ENCODE peak calls at places on chromosomes 4 and X, in six cellular contexts. R is NCI-H1048; H is stimulated activated CD4-positive, alpha-beta T cell treated with anti-CD3 and anti-CD28 coated beads, Interleukin-2, amount 100 ng/mL, for 48 hours; Q is activated CD4-positive, alpha-beta T cell treated with anti-CD3 and anti-CD28 coated beads for 1 hour; E is naive thymus-derived CD4-positive, alpha-beta T cell; N is Calu3. L is an unnamed sample.

GRCh38 chr4:111633663-111634266 is 511.5 kb upstream of the FAM241A start:
- DNase-seq in R (no peak), E (no peak), Q (no peak), N (no peak), H (no peak), L (no peak)

GRCh38 chr4:82372874-82373815 is 646 bp downstream of the HNRNPD start:
- DNase-seq in E (peak; percentile 43), H (peak; percentile 63), N (peak; percentile 85), R (peak; percentile 77), Q (peak; percentile 37), L (peak; percentile 47)

GRCh38 chrX:47483310-47484268 is 567 bp upstream of the ZNF41 start:
- DNase-seq in E (peak; percentile 0), R (no peak), N (peak; percentile 11), Q (no peak), H (no peak), L (no peak)

GRCh38 chr4:37682701-37683401 is 3.3 kb downstream of the RELL1 start:
- DNase-seq in E (no peak), Q (no peak), H (no peak), N (no peak), R (no peak), L (peak; percentile 69)

GRCh38 chr4:20391224-20391623 is 139.5 kb downstream of the SLIT2 start:
- DNase-seq in H (no peak), E (no peak), Q (no peak), R (no peak), N (no peak), L (no peak)

GRCh38 chr4:48331577-48332340 is 9.6 kb upstream of the SLAIN2 start:
- DNase-seq in Q (no peak), E (no peak), H (no peak), N (no peak), R (no peak), L (no peak)

GRCh38 chr4:181959121-181959520 is 284.1 kb upstream of the TENM3 start:
- DNase-seq in E (no peak), Q (no peak), R (no peak), H (no peak), N (no peak), L (no peak)

GRCh38 chrX:134718329-134719317 is 60.4 kb upstream of the PLAC1 start:
- DNase-seq in H (no peak), R (no peak), E (peak; percentile 2), N (peak; percentile 34), Q (no peak), L (no peak)

GRCh38 chr4:176789955-176790354 is 2.8 kb downstream of the VEGFC start:
- DNase-seq in E (no peak), R (peak; percentile 5), Q (no peak), N (no peak), H (no peak), L (no peak)

GRCh38 chr4:110085131-110085530 is 113.3 kb downstream of the ELOVL6 start:
- DNase-seq in H (no peak), N (peak; percentile 71), E (peak; percentile 30), R (no peak), Q (no peak), L (no peak)

GRCh38 chr4:133152330-133152791 is 3.3 kb downstream of the PCDH10 start:
- DNase-seq in E (no peak), N (no peak), R (no peak), H (no peak), Q (no peak), L (no peak)

GRCh38 chr4:4384837-4385236 is 2.1 kb upstream of the NSG1 start:
- DNase-seq in R (no peak), H (no peak), Q (no peak), E (no peak), N (no peak), L (no peak)

GRCh38 chr4:17726911-17727310 is 54.5 kb downstream of the FAM184B start:
- DNase-seq in Q (no peak), N (no peak), E (no peak), H (no peak), R (no peak), L (no peak)

GRCh38 chr4:118280501-118281218 is 72.1 kb downstream of the PRSS12 start:
- DNase-seq in Q (no peak), H (no peak), R (no peak), E (peak; percentile 40), N (peak; percentile 58), L (peak; percentile 38)

GRCh38 chr4:21656832-21657231 is 291.7 kb downstream of the KCNIP4 start:
- DNase-seq in H (no peak), N (peak; percentile 25), R (no peak), E (no peak), Q (no peak), L (no peak)

GRCh38 chrX:12936947-12937346 is 30.5 kb downstream of the TLR8 start:
- DNase-seq in H (no peak), R (no peak), E (no peak), Q (no peak), N (no peak), L (no peak)

GRCh38 chrX:130120746-130121504 is 10.6 kb upstream of the ELF4 start:
- DNase-seq in E (peak; percentile 75), N (peak; percentile 65), R (no peak), H (peak; percentile 60), Q (peak; percentile 46), L (peak; percentile 67)

GRCh38 chr4:2818351-2818939 is 25.2 kb upstream of the ADD1 start:
- DNase-seq in R (no peak), H (no peak), E (no peak), N (peak; percentile 20), Q (no peak), L (no peak)

GRCh38 chr4:8182858-8183725 is 16.0 kb upstream of the SH3TC1 start:
- DNase-seq in R (no peak), H (no peak), N (peak; percentile 85), E (no peak), Q (no peak), L (no peak)

GRCh38 chr4:81503586-81503985 is 31.9 kb upstream of the RASGEF1B start:
- DNase-seq in Q (no peak), N (no peak), R (no peak), E (no peak), H (no peak), L (no peak)

GRCh38 chr4:28755081-28755480 is 1894.4 kb downstream of the STIM2 start:
- DNase-seq in R (no peak), Q (no peak), N (no peak), E (no peak), H (no peak), L (no peak)

GRCh38 chr4:111231281-111231680 is 608.4 kb upstream of the PITX2 start:
- DNase-seq in E (no peak), R (no peak), H (no peak), Q (no peak), N (no peak), L (no peak)

GRCh38 chr4:16897991-16898827 is at the start of gene LDB2:
- DNase-seq in H (no peak), E (no peak), R (no peak), N (no peak), Q (no peak), L (no peak)

GRCh38 chr4:55545681-55546632 is 752 bp downstream of the CLOCK start:
- DNase-seq in N (peak; percentile 71), Q (peak; percentile 32), H (peak; percentile 50), R (no peak), E (peak; percentile 59), L (peak; percentile 60)

GRCh38 chrX:107728342-107729099 is 47.1 kb downstream of the TSC22D3 start:
- DNase-seq in H (no peak), N (no peak), E (no peak), Q (no peak), R (no peak), L (no peak)

GRCh38 chrX:138945219-138945618 is 233.7 kb upstream of the FGF13 start:
- DNase-seq in R (no peak), Q (no peak), N (no peak), H (no peak), E (no peak), L (no peak)

GRCh38 chrX:49249071-49249470 is 13.8 kb downstream of the CCDC22 start:
- DNase-seq in Q (no peak), N (no peak), E (no peak), H (no peak), R (no peak), L (no peak)

GRCh38 chr4:145216532-145216931 is 36.1 kb upstream of the OTUD4 start:
- DNase-seq in N (no peak), H (no peak), Q (no peak), E (no peak), R (no peak), L (no peak)

GRCh38 chr4:109559625-109559982 is 442 bp upstream of the MCUB start:
- DNase-seq in E (no peak), R (no peak), H (peak; percentile 38), Q (peak; percentile 34), N (no peak), L (no peak)

GRCh38 chr4:187578103-187578502 is 417.5 kb upstream of the ZFP42 start:
- DNase-seq in Q (no peak), N (no peak), R (no peak), E (no peak), H (no peak), L (no peak)

L was measured in naive B cell.